ENCODE peak calls at places on chromosome 6, in six cellular contexts. Q is NCI-H1436; U is stimulated activated CD4-positive, alpha-beta T cell treated with anti-CD3 and anti-CD28 coated beads, Interleukin-2, amount 100 ng/mL, for 24 hours; O is mucosa of descending colon; P is AML-193; N is NCI-H2081. Z is an unnamed sample.

GRCh38 chr6:37272834-37273566 is 15.1 kb upstream of the TMEM217 start:
- DNase-seq in N (no peak), Q (no peak), O (no peak), U (no peak), P (no peak), Z (no peak)

GRCh38 chr6:92715991-92716390 is 703.4 kb downstream of the EPHA7 start:
- DNase-seq in O (no peak), N (no peak), P (no peak), Q (no peak), U (no peak), Z (no peak)

GRCh38 chr6:39061182-39061581 is 12.6 kb downstream of the GLP1R start:
- DNase-seq in N (no peak), Q (no peak), P (no peak), U (no peak), O (no peak), Z (no peak)

GRCh38 chr6:16136536-16137450 is 7.9 kb downstream of the MYLIP start:
- DNase-seq in Q (no peak), N (no peak), O (peak), P (no peak), U (peak), Z (no peak)

GRCh38 chr6:155187994-155188706 is 75.7 kb upstream of the CLDN20 start:
- DNase-seq in N (no peak), P (no peak), U (no peak), Q (no peak), O (no peak), Z (no peak)

GRCh38 chr6:160507420-160507819 is 156.7 kb downstream of the LPA start:
- DNase-seq in N (no peak), U (no peak), Q (no peak), O (no peak), P (no peak), Z (no peak)

GRCh38 chr6:47292944-47293343 is 16.8 kb downstream of the TNFRSF21 start:
- DNase-seq in U (no peak), Q (no peak), N (no peak), P (no peak), O (no peak), Z (no peak)

GRCh38 chr6:142942805-142943227 is 2.2 kb downstream of the HIVEP2 start:
- DNase-seq in O (no peak), U (no peak), Q (no peak), N (no peak), P (peak), Z (no peak)

GRCh38 chr6:119938752-119939151 is 589.2 kb upstream of the MAN1A1 start:
- DNase-seq in P (no peak), O (no peak), Q (no peak), N (no peak), U (no peak), Z (no peak)

GRCh38 chr6:45491048-45491447 is 113.3 kb upstream of the SUPT3H start:
- DNase-seq in Q (no peak), O (no peak), P (no peak), U (no peak), N (no peak), Z (no peak)

GRCh38 chr6:2940851-2941250 is 30.5 kb downstream of the SERPINB6 start:
- DNase-seq in P (no peak), N (no peak), U (peak), O (no peak), Q (no peak), Z (no peak)

GRCh38 chr6:47083586-47084047 is 41.5 kb upstream of the ADGRF1 start:
- DNase-seq in N (peak), U (no peak), Q (no peak), O (peak), P (peak), Z (no peak)

GRCh38 chr6:70303034-70303525 is at the start of gene COL9A1:
- DNase-seq in U (no peak), Q (no peak), N (no peak), O (no peak), P (no peak), Z (no peak)

GRCh38 chr6:151160869-151161268 is 78.9 kb upstream of the AKAP12 start:
- DNase-seq in P (no peak), N (no peak), O (no peak), U (no peak), Q (no peak), Z (no peak)

GRCh38 chr6:16802071-16802470 is 40.8 kb upstream of the ATXN1 start:
- DNase-seq in O (no peak), P (no peak), Q (no peak), N (no peak), U (no peak), Z (no peak)

GRCh38 chr6:144896296-144896695 is 611.2 kb downstream of the UTRN start:
- DNase-seq in O (no peak), N (no peak), U (no peak), P (no peak), Q (no peak), Z (no peak)

GRCh38 chr6:32116674-32117073 is 7.5 kb upstream of the TNXB start:
- DNase-seq in Q (no peak), N (no peak), U (no peak), O (no peak), P (peak), Z (no peak)

GRCh38 chr6:39934060-39934757 is at the start of gene MOCS1:
- DNase-seq in Q (peak), N (peak), O (peak), P (no peak), U (peak), Z (peak)

GRCh38 chr6:26627843-26628242 is 31.1 kb downstream of the ABT1 start:
- DNase-seq in Q (no peak), U (no peak), O (no peak), N (no peak), P (no peak), Z (no peak)

GRCh38 chr6:3356824-3357420 is 98.2 kb downstream of the PSMG4 start:
- DNase-seq in N (no peak), Q (no peak), O (peak), P (no peak), U (no peak), Z (no peak)

GRCh38 chr6:107679457-107679856 is 144.7 kb downstream of the SCML4 start:
- DNase-seq in N (no peak), Q (no peak), O (no peak), P (no peak), U (no peak), Z (no peak)

GRCh38 chr6:20497200-20497820 is 36.9 kb upstream of the CDKAL1 start:
- DNase-seq in Q (no peak), P (no peak), U (no peak), O (no peak), N (no peak), Z (no peak)

GRCh38 chr6:4256969-4257368 is 121.6 kb upstream of the ECI2 start:
- DNase-seq in Q (no peak), N (no peak), U (no peak), O (no peak), P (no peak), Z (no peak)

GRCh38 chr6:152271681-152272464 is 365.3 kb downstream of the SYNE1 start:
- DNase-seq in P (no peak), N (no peak), U (no peak), Q (no peak), O (no peak), Z (no peak)

GRCh38 chr6:1624071-1624847 is 14.5 kb downstream of the FOXC1 start:
- DNase-seq in P (no peak), U (no peak), N (no peak), Q (no peak), O (no peak), Z (no peak)

GRCh38 chr6:41577865-41578713 is 31.9 kb downstream of the FOXP4 start:
- DNase-seq in O (peak), U (no peak), P (no peak), N (peak), Q (peak), Z (no peak)

GRCh38 chr6:1686117-1687098 is 76.7 kb downstream of the FOXC1 start:
- DNase-seq in O (no peak), P (no peak), U (no peak), Q (peak), N (peak), Z (no peak)

GRCh38 chr6:13711384-13711725 is 280 bp downstream of the RANBP9 start:
- DNase-seq in O (no peak), Q (peak), P (peak), U (no peak), N (no peak), Z (no peak)

GRCh38 chr6:38774933-38775707 is 60.0 kb downstream of the DNAH8 start:
- DNase-seq in O (no peak), U (no peak), P (peak), Q (no peak), N (no peak), Z (no peak)

GRCh38 chr6:138465007-138465645 is 34.2 kb downstream of the NHSL1 start:
- DNase-seq in U (no peak), P (no peak), Q (no peak), O (no peak), N (no peak), Z (no peak)

GRCh38 chr6:169794317-169795055 is 43.1 kb downstream of the ERMARD start:
- DNase-seq in Q (no peak), U (no peak), O (no peak), P (no peak), N (no peak), Z (no peak)

GRCh38 chr6:84093405-84094049 is 60.0 kb downstream of the MRAP2 start:
- DNase-seq in N (no peak), Q (no peak), O (no peak), U (no peak), P (peak), Z (no peak)

GRCh38 chr6:158703840-158704822 is 54.3 kb downstream of the SYTL3 start:
- DNase-seq in U (peak), N (peak), O (peak), Q (peak), P (peak), Z (peak)

GRCh38 chr6:3848925-3849605 is at the start of gene FAM50B:
- DNase-seq in O (peak), N (peak), P (no peak), U (peak), Q (peak), Z (peak)

GRCh38 chr6:12119085-12119588 is 107.0 kb downstream of the HIVEP1 start:
- DNase-seq in P (no peak), N (no peak), Q (no peak), O (peak), U (peak), Z (no peak)

Z was measured in substantia nigra.